ENCODE peak calls at places on chromosomes 6 and 20, in four cellular contexts. D is EL, Q is ascending aorta, V is adipocyte. A is an unnamed sample.
A peak's percentile ranks its signal among the peaks of the same experiment; 100 is the strongest.

GRCh38 chr6:13012977-13013680 is 296.6 kb downstream of the PHACTR1 start:
- DNase-seq in D (peak; percentile 12), Q (no peak), V (no peak), A (no peak)

GRCh38 chr20:23909390-23909789 is 29.8 kb upstream of the CST5 start:
- DNase-seq in D (no peak), Q (no peak), V (no peak), A (no peak)

GRCh38 chr20:21182832-21183563 is 57.1 kb downstream of the KIZ start:
- DNase-seq in D (peak; percentile 95), Q (no peak), V (peak; percentile 87), A (peak; percentile 85)

GRCh38 chr6:157258878-157259277 is 64.4 kb downstream of the TMEM242 start:
- DNase-seq in D (no peak), Q (no peak), V (no peak), A (no peak)

GRCh38 chr6:75283907-75284284 is 696 bp downstream of the TMEM30A start:
- DNase-seq in D (no peak), Q (no peak), V (no peak), A (no peak)

GRCh38 chr6:99605074-99605726 is 1.4 kb upstream of the PRDM13 start:
- DNase-seq in D (no peak), Q (no peak), V (no peak), A (no peak)

GRCh38 chr20:51122931-51123658 is 100.2 kb upstream of the KCNG1 start:
- DNase-seq in D (no peak), Q (no peak), V (no peak), A (no peak)

GRCh38 chr20:46681032-46681854 is 8.0 kb downstream of the TP53RK start:
- DNase-seq in D (peak; percentile 41), Q (no peak), V (peak; percentile 61), A (no peak)

GRCh38 chr20:62523473-62524203 is 47.8 kb upstream of the GATA5 start:
- DNase-seq in D (no peak), Q (no peak), V (no peak), A (no peak)

GRCh38 chr6:119978274-119978889 is 628.8 kb upstream of the MAN1A1 start:
- DNase-seq in D (peak; percentile 13), Q (no peak), V (peak; percentile 71), A (peak; percentile 23)

GRCh38 chr20:44419131-44419844 is 56.4 kb upstream of the TTPAL start:
- DNase-seq in D (no peak), Q (no peak), V (no peak), A (no peak)

GRCh38 chr6:85459224-85459901 is 9.5 kb downstream of the NT5E start:
- DNase-seq in D (peak; percentile 92), Q (no peak), V (peak; percentile 78), A (peak; percentile 94)

GRCh38 chr6:150593119-150593518 is 6.6 kb upstream of the PLEKHG1 start:
- DNase-seq in D (no peak), Q (no peak), V (no peak), A (no peak)

GRCh38 chr20:641516-641913 is 11.5 kb downstream of the SRXN1 start:
- DNase-seq in D (no peak), Q (no peak), V (no peak), A (no peak)

A was measured in fibroblast of gingiva.